ENCODE peak calls at places on chromosomes 11 and 22, in five cellular contexts. D is A549, F is K562, H is HepG2, L is H1. Z is an unnamed sample.

GRCh38 chr22:33897621-33897910 is 22.7 kb downstream of the LARGE1 start:
- DNase-seq in D (no peak), F (no peak), H (no peak), L (no peak), Z (no peak)

GRCh38 chr11:65315204-65315865 is 669 bp downstream of the CDC42EP2 start:
- DNase-seq in D (peak), F (peak), H (peak), L (peak), Z (peak)

GRCh38 chr11:23359297-23359696 is 499.0 kb upstream of the CCDC179 start:
- DNase-seq in D (no peak), F (no peak), H (peak), L (no peak), Z (peak)

GRCh38 chr11:17699157-17700114 is 19.9 kb upstream of the MYOD1 start:
- DNase-seq in D (no peak), F (peak), H (no peak), L (no peak), Z (peak)

GRCh38 chr11:4647795-4648194 is 4.0 kb downstream of the OR51E1 start:
- DNase-seq in D (no peak), F (no peak), H (no peak), L (no peak), Z (no peak)

GRCh38 chr11:34512810-34513673 is 552 bp downstream of the ELF5 start:
- DNase-seq in D (peak), F (peak), H (peak), L (peak), Z (peak)

GRCh38 chr22:49991907-49992533 is 20.5 kb downstream of the IL17REL start:
- DNase-seq in D (no peak), F (no peak), H (no peak), L (no peak), Z (no peak)

GRCh38 chr11:112366777-112367176 is 106.1 kb upstream of the PLET1 start:
- DNase-seq in D (no peak), F (no peak), H (no peak), L (no peak), Z (peak)

GRCh38 chr11:97742717-97743116 is 1278.0 kb upstream of the CNTN5 start:
- DNase-seq in D (no peak), F (no peak), H (no peak), L (no peak), Z (peak)

GRCh38 chr11:9719949-9720646 is 56.2 kb downstream of the SWAP70 start:
- DNase-seq in D (no peak), F (no peak), H (no peak), L (no peak), Z (no peak)

GRCh38 chr22:49683032-49683431 is 144.6 kb downstream of the BRD1 start:
- DNase-seq in D (no peak), F (no peak), H (no peak), L (no peak), Z (no peak)

GRCh38 chr22:50252081-50253045 is 1.3 kb upstream of the HDAC10 start:
- DNase-seq in D (peak), F (no peak), H (peak), L (no peak), Z (peak)

GRCh38 chr11:76696756-76697155 is 26.2 kb upstream of the LRRC32 start:
- DNase-seq in D (no peak), F (no peak), H (no peak), L (no peak), Z (no peak)

GRCh38 chr22:22822106-22822505 is 65.5 kb upstream of the IGLL5 start:
- DNase-seq in D (no peak), F (no peak), H (no peak), L (no peak), Z (no peak)

GRCh38 chr11:120432056-120433018 is 79.2 kb upstream of the GRIK4 start:
- DNase-seq in D (peak), F (peak), H (peak), L (no peak), Z (peak)

GRCh38 chr11:111305403-111305802 is 7.1 kb downstream of the POU2AF3 start:
- DNase-seq in D (no peak), F (no peak), H (no peak), L (no peak), Z (no peak)

GRCh38 chr22:27100789-27101188 is 443.4 kb downstream of the MIAT start:
- DNase-seq in D (no peak), F (no peak), H (no peak), L (no peak), Z (peak)

GRCh38 chr11:20647976-20648565 is 21.3 kb upstream of the NELL1 start:
- DNase-seq in D (peak), F (peak), H (peak), L (no peak), Z (peak)

GRCh38 chr22:38308791-38309498 is 8.3 kb downstream of the CSNK1E start:
- DNase-seq in D (no peak), F (no peak), H (no peak), L (no peak), Z (no peak)

GRCh38 chr22:19136915-19137314 is 5.8 kb downstream of the TSSK2 start:
- DNase-seq in D (no peak), F (no peak), H (no peak), L (no peak), Z (no peak)

GRCh38 chr11:65857500-65858353 is at the start of gene CFL1:
- DNase-seq in D (peak), F (peak), H (peak), L (peak), Z (peak)

GRCh38 chr11:57274904-57275498 is 38.0 kb upstream of the APLNR start:
- DNase-seq in D (no peak), F (no peak), H (no peak), L (no peak), Z (peak)

GRCh38 chr11:22957890-22958289 is 97.6 kb upstream of the CCDC179 start:
- DNase-seq in D (no peak), F (no peak), H (no peak), L (no peak), Z (no peak)

GRCh38 chr11:130187096-130187495 is 27.5 kb downstream of the ST14 start:
- DNase-seq in D (no peak), F (no peak), H (no peak), L (no peak), Z (no peak)

GRCh38 chr22:29143848-29144785 is 61.6 kb upstream of the EMID1 start:
- DNase-seq in D (no peak), F (no peak), H (no peak), L (no peak), Z (no peak)

GRCh38 chr11:77747381-77747969 is 73.0 kb downstream of the RSF1 start:
- DNase-seq in D (no peak), F (no peak), H (no peak), L (no peak), Z (peak)

GRCh38 chr11:3058753-3059664 is 1.8 kb upstream of the CARS1 start:
- DNase-seq in D (peak), F (peak), H (peak), L (no peak), Z (peak)

GRCh38 chr11:74717211-74717997 is 13.8 kb downstream of the CHRDL2 start:
- DNase-seq in D (no peak), F (no peak), H (no peak), L (no peak), Z (no peak)

GRCh38 chr22:16917144-16918003 is 90.6 kb downstream of the GAB4 start:
- DNase-seq in D (peak), F (peak), H (peak), L (no peak), Z (peak)

GRCh38 chr11:20754957-20755356 is 85.6 kb downstream of the NELL1 start:
- DNase-seq in D (peak), F (peak), H (peak), L (peak), Z (no peak)

GRCh38 chr11:26079966-26080365 is 252.0 kb upstream of the ANO3 start:
- DNase-seq in D (no peak), F (no peak), H (no peak), L (no peak), Z (no peak)

GRCh38 chr11:45154276-45154675 is 7.8 kb downstream of the PRDM11 start:
- DNase-seq in D (no peak), F (no peak), H (no peak), L (no peak), Z (no peak)

DNA sequence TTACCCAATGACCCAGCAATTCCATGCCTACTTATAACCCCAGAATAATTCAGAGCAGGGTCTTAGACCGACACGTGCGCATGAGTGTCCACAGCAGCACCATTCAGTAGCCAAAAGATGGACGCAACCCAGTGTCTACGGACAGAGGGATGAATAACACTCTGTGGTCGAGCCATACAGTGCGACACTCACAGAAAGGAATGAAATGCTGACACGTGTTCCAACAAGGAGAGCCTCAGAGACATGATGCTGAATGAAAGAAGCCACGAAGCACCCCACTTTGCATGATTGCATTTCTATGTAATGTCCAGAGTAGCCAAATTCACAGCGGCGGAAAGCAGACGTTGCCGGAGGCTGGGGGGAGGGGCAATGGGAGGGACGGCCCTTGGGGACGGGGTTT is 134.4 kb downstream of the CTTN start:
- DNase-seq in D (no peak), F (no peak), H (no peak), L (no peak), Z (peak)
- TF ChIP-seq MAFK in D (no peak), F (no peak), H (no peak), L (no peak), Z (no peak)

DNA sequence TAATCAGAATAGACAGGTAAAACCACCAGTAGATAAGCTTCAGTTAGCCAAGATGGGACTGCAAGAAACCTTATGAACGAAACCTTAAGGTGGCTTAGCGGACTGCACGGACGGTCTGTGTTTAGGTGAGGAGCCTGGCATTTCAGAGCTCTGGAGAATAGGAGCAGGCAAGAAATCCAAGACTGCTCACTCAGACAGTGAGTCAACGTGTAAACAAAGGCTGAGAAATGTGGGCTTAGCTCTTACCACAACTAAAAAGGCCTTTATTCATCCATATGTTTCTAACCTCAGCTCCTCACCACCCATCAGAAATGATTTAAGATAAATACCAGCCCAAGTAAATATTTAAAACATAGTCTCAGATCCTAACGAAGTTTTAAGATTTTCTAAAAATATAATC is 657.7 kb downstream of the OPCML start:
- DNase-seq in D (peak), F (no peak), H (no peak), L (no peak), Z (peak)
- TF ChIP-seq MAFK in D (no peak), F (no peak), H (no peak), L (no peak), Z (no peak)

GRCh38 chr22:37262346-37262745 is 18.3 kb upstream of the RAC2 start:
- DNase-seq in D (no peak), F (no peak), H (no peak), L (no peak), Z (no peak)
- TF ChIP-seq MAFK in D (no peak), F (no peak), H (no peak), L (no peak), Z (no peak)

DNA sequence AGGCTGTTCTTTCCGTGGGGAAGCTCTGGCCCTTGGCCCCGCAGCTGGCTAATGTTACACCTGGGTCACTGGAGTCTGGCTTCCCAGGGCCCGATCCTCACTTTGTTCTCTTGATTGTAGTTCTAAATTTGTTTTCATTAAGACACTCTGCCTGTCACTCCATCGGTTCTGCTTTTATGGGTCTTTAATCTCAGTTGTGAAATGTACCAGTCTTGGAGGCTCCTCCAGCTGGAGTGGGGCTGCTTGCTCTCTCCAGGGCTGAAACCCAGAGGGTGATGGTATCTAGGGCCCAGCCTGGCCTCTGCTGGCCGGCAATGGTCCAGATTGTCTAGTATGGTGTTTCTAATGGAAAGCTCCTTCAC is 352.9 kb downstream of the TENM4 start:
- DNase-seq in D (no peak), F (no peak), H (no peak), L (no peak), Z (no peak)
- TF ChIP-seq MAFK in D (no peak), F (no peak), H (no peak), L (no peak), Z (no peak)

DNA sequence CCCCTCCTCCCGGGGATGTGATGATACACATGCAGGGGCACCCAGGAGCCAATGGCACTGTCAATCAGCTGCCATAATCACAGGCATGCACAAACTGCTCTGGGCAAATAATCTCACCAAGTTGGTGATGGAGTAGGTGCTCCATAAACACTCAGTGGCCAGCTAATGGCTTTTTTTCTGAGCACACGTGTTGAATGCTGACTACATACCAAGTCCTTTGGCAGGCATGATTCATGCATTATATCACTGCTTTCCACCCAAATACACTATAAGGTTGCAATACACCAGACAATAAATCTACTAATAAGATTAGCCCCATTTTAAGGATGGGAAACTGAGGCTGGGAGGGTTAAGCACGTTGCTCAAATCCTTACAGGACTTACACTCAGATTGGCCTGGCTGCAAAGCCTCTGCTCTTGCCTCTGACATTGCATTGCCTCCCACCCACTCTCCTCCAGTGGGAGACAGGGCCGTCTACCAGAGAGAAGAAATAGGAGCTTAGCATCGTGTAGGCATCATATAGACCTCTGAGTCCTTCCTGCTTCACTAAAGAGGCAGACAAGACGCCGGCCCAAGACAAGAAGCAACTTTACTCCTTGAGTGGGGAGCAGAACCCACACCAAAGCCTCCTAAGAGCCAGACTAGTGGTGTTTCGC is 32.7 kb upstream of the ACCSL start:
- DNase-seq in D (no peak), F (no peak), H (no peak), L (no peak), Z (peak)
- TF ChIP-seq MAFK in D (no peak), F (no peak), H (no peak), L (no peak), Z (no peak)

Z was measured in IMR-90.